ENCODE peak calls at places on chromosomes 2 and 18, in eight cellular contexts. T, R, A, K, B, I, Q and U are unnamed samples.

GRCh38 chr18:68694316-68694715 is 20.6 kb downstream of the TMX3 start:
- DNase-seq in T (no peak), R (no peak), A (no peak), K (no peak), B (no peak), I (peak), Q (no peak), U (no peak)

GRCh38 chr2:39225564-39225963 is 18.2 kb downstream of the CDKL4 start:
- DNase-seq in T (no peak), R (no peak), A (no peak), K (no peak), B (no peak), I (no peak), Q (no peak), U (no peak)

GRCh38 chr2:84223191-84223590 is 235.9 kb downstream of the SUCLG1 start:
- DNase-seq in T (no peak), R (no peak), A (no peak), K (no peak), B (no peak), I (no peak), Q (no peak), U (no peak)

GRCh38 chr18:41871229-41872000 is 83.6 kb upstream of the PIK3C3 start:
- DNase-seq in T (no peak), R (no peak), A (no peak), K (no peak), B (no peak), I (no peak), Q (no peak), U (no peak)

GRCh38 chr2:212811036-212811805 is 272.6 kb upstream of the ERBB4 start:
- DNase-seq in T (no peak), R (no peak), A (no peak), K (no peak), B (no peak), I (no peak), Q (no peak), U (no peak)

GRCh38 chr2:195445639-195446038 is 211.4 kb upstream of the SLC39A10 start:
- DNase-seq in T (no peak), R (no peak), A (no peak), K (no peak), B (no peak), I (no peak), Q (no peak), U (no peak)

GRCh38 chr2:26644188-26644835 is 3.1 kb upstream of the CIB4 start:
- DNase-seq in T (no peak), R (no peak), A (no peak), K (no peak), B (no peak), I (no peak), Q (no peak), U (no peak)

GRCh38 chr2:133641497-133641896 is 73.2 kb upstream of the NCKAP5 start:
- DNase-seq in T (peak), R (no peak), A (no peak), K (no peak), B (no peak), I (no peak), Q (no peak), U (no peak)

GRCh38 chr2:216319771-216320170 is 52.5 kb downstream of the MARCHF4 start:
- DNase-seq in T (no peak), R (no peak), A (no peak), K (no peak), B (no peak), I (no peak), Q (no peak), U (no peak)

GRCh38 chr2:64105676-64106461 is 38.4 kb downstream of the PELI1 start:
- DNase-seq in T (peak), R (no peak), A (no peak), K (no peak), B (no peak), I (no peak), Q (no peak), U (no peak)

GRCh38 chr2:127429844-127430425 is 11.7 kb downstream of the PROC start:
- DNase-seq in T (no peak), R (no peak), A (no peak), K (no peak), B (no peak), I (no peak), Q (no peak), U (no peak)

GRCh38 chr2:163656622-163657021 is 79.2 kb downstream of the FIGN start:
- DNase-seq in T (no peak), R (no peak), A (no peak), K (no peak), B (no peak), I (no peak), Q (no peak), U (no peak)

GRCh38 chr2:144682248-144682647 is 162.3 kb upstream of the ZEB2 start:
- DNase-seq in T (peak), R (no peak), A (no peak), K (no peak), B (no peak), I (no peak), Q (no peak), U (no peak)

GRCh38 chr2:117523267-117523666 is 291.2 kb upstream of the DDX18 start:
- DNase-seq in T (no peak), R (no peak), A (no peak), K (no peak), B (peak), I (peak), Q (peak), U (no peak)

GRCh38 chr2:168160897-168161296 is 86.5 kb downstream of the STK39 start:
- DNase-seq in T (peak), R (no peak), A (no peak), K (no peak), B (no peak), I (no peak), Q (no peak), U (no peak)

GRCh38 chr2:29281585-29281984 is 166.4 kb downstream of the CLIP4 start:
- DNase-seq in T (no peak), R (no peak), A (no peak), K (no peak), B (peak), I (no peak), Q (no peak), U (no peak)

GRCh38 chr2:96856776-96857673 is 791 bp downstream of the ANKRD39 start:
- DNase-seq in T (peak), R (no peak), A (peak), K (no peak), B (peak), I (peak), Q (no peak), U (no peak)

GRCh38 chr2:65057391-65058052 is 1.3 kb downstream of the CEP68 start:
- DNase-seq in T (peak), R (no peak), A (peak), K (no peak), B (no peak), I (no peak), Q (no peak), U (peak)

GRCh38 chr2:55051026-55051866 is 995 bp upstream of the RTN4 start:
- DNase-seq in T (peak), R (peak), A (peak), K (no peak), B (peak), I (peak), Q (no peak), U (no peak)

GRCh38 chr18:9987355-9987754 is 73.5 kb downstream of the VAPA start:
- DNase-seq in T (no peak), R (no peak), A (no peak), K (no peak), B (no peak), I (no peak), Q (no peak), U (no peak)

GRCh38 chr2:188478724-188479123 is 187.1 kb downstream of the GULP1 start:
- DNase-seq in T (no peak), R (no peak), A (no peak), K (no peak), B (no peak), I (no peak), Q (no peak), U (no peak)

GRCh38 chr2:166494140-166494544 is at the start of gene SCN7A:
- DNase-seq in T (no peak), R (no peak), A (no peak), K (peak), B (peak), I (peak), Q (peak), U (no peak)

GRCh38 chr2:204072443-204073324 is 136.1 kb downstream of the ICOS start:
- DNase-seq in T (peak), R (no peak), A (peak), K (peak), B (no peak), I (no peak), Q (no peak), U (no peak)
- TF ChIP-seq CTCF in T (peak), R (peak), A (peak), K (peak), B (peak), I (no peak), Q (no peak), U (peak)

GRCh38 chr2:205370726-205371125 is 311.6 kb upstream of the NRP2 start:
- DNase-seq in T (no peak), R (no peak), A (no peak), K (no peak), B (no peak), I (no peak), Q (no peak), U (no peak)
- TF ChIP-seq CTCF in T (no peak), R (no peak), A (no peak), K (no peak), B (no peak), I (no peak), Q (no peak), U (no peak)

GRCh38 chr2:241219856-241220356 is 31.4 kb downstream of the ANO7 start:
- DNase-seq in T (no peak), R (no peak), A (no peak), K (no peak), B (no peak), I (no peak), Q (no peak), U (no peak)

GRCh38 chr2:241219030-241219382 is 30.5 kb downstream of the ANO7 start:
- DNase-seq in T (no peak), R (no peak), A (no peak), K (no peak), B (no peak), I (no peak), Q (no peak), U (no peak)

GRCh38 chr2:241216211-241216761 is 27.8 kb downstream of the ANO7 start:
- DNase-seq in T (no peak), R (no peak), A (no peak), K (no peak), B (no peak), I (no peak), Q (no peak), U (no peak)

GRCh38 chr2:241217320-241218031 is 29.0 kb downstream of the ANO7 start:
- DNase-seq in T (peak), R (no peak), A (peak), K (peak), B (peak), I (peak), Q (peak), U (peak)

GRCh38 chr2:241218131-241219029 is 29.9 kb downstream of the ANO7 start:
- DNase-seq in T (peak), R (no peak), A (peak), K (peak), B (no peak), I (peak), Q (no peak), U (no peak)
- TF ChIP-seq CTCF in T (peak), R (peak), A (no peak), K (no peak), B (no peak), I (no peak), Q (no peak), U (no peak)

GRCh38 chr2:205763708-205764501 is 81.6 kb downstream of the NRP2 start:
- DNase-seq in T (peak), R (peak), A (no peak), K (peak), B (peak), I (peak), Q (peak), U (peak)
- TF ChIP-seq CTCF in T (peak), R (peak), A (no peak), K (peak), B (peak), I (no peak), Q (no peak), U (no peak)

GRCh38 chr2:21413082-21413481 is 289.3 kb downstream of the TDRD15 start:
- DNase-seq in T (no peak), R (no peak), A (no peak), K (no peak), B (no peak), I (no peak), Q (no peak), U (no peak)

GRCh38 chr2:21418456-21418855 is 294.7 kb downstream of the TDRD15 start:
- DNase-seq in T (no peak), R (no peak), A (no peak), K (no peak), B (no peak), I (no peak), Q (no peak), U (no peak)

GRCh38 chr2:21411796-21412195 is 288.0 kb downstream of the TDRD15 start:
- DNase-seq in T (no peak), R (no peak), A (no peak), K (no peak), B (no peak), I (no peak), Q (no peak), U (no peak)

DNA sequence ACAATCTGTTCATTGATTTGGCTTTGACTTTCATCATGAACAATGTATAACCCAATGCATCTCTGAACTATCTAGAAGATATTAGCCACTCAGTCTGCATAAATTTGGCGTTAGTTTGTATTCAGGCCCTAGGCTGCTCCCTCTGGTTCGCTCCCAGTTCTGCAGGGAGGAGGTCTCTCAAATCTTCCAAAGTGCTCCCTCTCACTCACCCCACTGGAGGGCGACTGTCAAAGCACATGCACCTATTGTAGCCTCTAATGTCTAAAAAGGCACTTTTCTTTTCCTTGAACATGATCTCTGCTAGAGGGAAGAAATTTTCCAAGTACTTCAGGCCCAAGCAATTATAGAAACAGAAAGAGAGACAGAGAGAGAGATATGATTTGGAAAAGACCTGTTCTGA is 291.5 kb downstream of the TDRD15 start:
- DNase-seq in T (peak), R (no peak), A (no peak), K (no peak), B (no peak), I (no peak), Q (no peak), U (no peak)
- TF ChIP-seq CTCF in T (peak), R (no peak), A (no peak), K (no peak), B (no peak), I (no peak), Q (no peak), U (no peak)

GRCh38 chr2:112685167-112685884 is 35.5 kb upstream of the NT5DC4 start:
- DNase-seq in T (peak), R (no peak), A (no peak), K (no peak), B (no peak), I (no peak), Q (no peak), U (no peak)
- TF ChIP-seq CTCF in T (no peak), R (peak), A (no peak), K (peak), B (no peak), I (no peak), Q (no peak), U (no peak)

GRCh38 chr18:23049698-23050373 is 85.4 kb upstream of the CABLES1 start:
- DNase-seq in T (peak), R (no peak), A (no peak), K (peak), B (no peak), I (no peak), Q (no peak), U (no peak)

GRCh38 chr18:23054553-23054952 is 80.7 kb upstream of the CABLES1 start:
- DNase-seq in T (no peak), R (no peak), A (no peak), K (no peak), B (no peak), I (no peak), Q (no peak), U (no peak)

GRCh38 chr18:23056315-23056714 is 79.0 kb upstream of the CABLES1 start:
- DNase-seq in T (no peak), R (no peak), A (no peak), K (no peak), B (no peak), I (no peak), Q (no peak), U (no peak)

GRCh38 chr18:23057096-23057495 is 78.2 kb upstream of the CABLES1 start:
- DNase-seq in T (no peak), R (no peak), A (no peak), K (no peak), B (no peak), I (no peak), Q (no peak), U (no peak)

DNA sequence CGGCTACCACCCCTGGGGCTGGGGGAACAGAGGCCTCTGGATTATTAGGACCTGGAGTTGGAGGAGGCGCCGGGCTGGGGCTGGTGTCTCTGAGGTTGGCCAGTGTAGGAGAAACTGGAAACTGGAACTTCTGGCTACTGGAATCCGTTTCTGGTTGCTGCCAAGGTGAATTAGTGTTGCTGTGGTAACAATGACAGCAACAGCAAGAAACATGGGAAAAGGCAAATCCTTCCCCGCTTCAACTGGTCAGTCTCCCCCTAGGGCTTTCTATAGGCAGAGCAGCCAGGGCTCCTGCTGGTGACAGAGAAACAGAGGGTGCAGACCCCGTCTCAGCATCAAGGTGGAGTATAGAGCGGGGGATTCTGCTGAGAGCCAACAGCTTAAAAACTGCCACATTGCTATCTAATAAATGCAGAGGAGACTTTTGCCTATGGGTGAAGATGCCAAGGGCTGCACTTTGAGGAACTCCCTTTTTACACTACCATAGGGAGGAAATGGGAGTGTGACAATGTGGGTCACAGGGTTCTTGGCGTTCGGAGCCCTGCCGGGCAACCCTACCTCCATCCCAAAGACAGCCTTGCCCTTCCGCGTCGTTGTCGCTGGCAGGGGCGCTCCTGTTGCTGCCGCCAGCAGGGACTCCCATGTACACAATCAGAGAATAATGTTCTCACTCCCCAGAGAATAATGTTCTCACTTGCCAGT is 81.4 kb upstream of the CABLES1 start:
- DNase-seq in T (peak), R (no peak), A (no peak), K (peak), B (no peak), I (no peak), Q (no peak), U (no peak)
- TF ChIP-seq CTCF in T (no peak), R (peak), A (no peak), K (no peak), B (no peak), I (no peak), Q (no peak), U (no peak)